ENCODE peak calls at places on chromosomes 12 and 14, in six cellular contexts. Z is K562, K is GM12878, G is HepG2, O is H1, Y is GM12891. X is an unnamed sample.
A peak's percentile ranks its signal among the peaks of the same experiment; 100 is the strongest.

GRCh38 chr12:28938056-28938455 is 211.0 kb upstream of the FAR2 start:
- DNase-seq in Z (no peak), K (no peak), G (no peak), O (no peak), Y (no peak), X (no peak)

GRCh38 chr12:115880238-115880637 is 397.3 kb downstream of the MED13L start:
- DNase-seq in Z (no peak), K (no peak), G (no peak), O (no peak), Y (no peak), X (no peak)

GRCh38 chr12:570949-571794 is 92.1 kb downstream of the NINJ2 start:
- DNase-seq in Z (peak; percentile 42), K (no peak), G (peak; percentile 58), O (peak; percentile 75), Y (no peak), X (no peak)

GRCh38 chr14:33508663-33509062 is 442.2 kb downstream of the EGLN3 start:
- DNase-seq in Z (no peak), K (no peak), G (no peak), O (no peak), Y (no peak), X (no peak)

GRCh38 chr12:92041742-92042141 is 103.9 kb downstream of the BTG1 start:
- DNase-seq in Z (no peak), K (no peak), G (no peak), O (no peak), Y (no peak), X (no peak)

GRCh38 chr14:63663428-63664142 is 21.9 kb upstream of the WDR89 start:
- DNase-seq in Z (no peak), K (no peak), G (peak; percentile 23), O (no peak), Y (no peak), X (no peak)

GRCh38 chr14:45559626-45560025 is 306.6 kb upstream of the MIS18BP1 start:
- DNase-seq in Z (no peak), K (no peak), G (no peak), O (no peak), Y (no peak), X (no peak)

GRCh38 chr14:29710015-29710414 is 217.6 kb downstream of the PRKD1 start:
- DNase-seq in Z (no peak), K (no peak), G (no peak), O (no peak), Y (no peak), X (no peak)

GRCh38 chr12:109053382-109054123 is 1.2 kb downstream of the USP30 start:
- DNase-seq in Z (peak; percentile 29), K (peak; percentile 28), G (peak; percentile 49), O (no peak), Y (peak; percentile 25), X (no peak)

GRCh38 chr12:122669397-122670070 is 33.6 kb downstream of the HCAR2 start:
- DNase-seq in Z (no peak), K (no peak), G (no peak), O (no peak), Y (no peak), X (no peak)

GRCh38 chr12:113582521-113583218 is 111.0 kb upstream of the LHX5 start:
- DNase-seq in Z (peak; percentile 91), K (no peak), G (no peak), O (no peak), Y (no peak), X (no peak)

GRCh38 chr12:45192041-45192695 is 23.7 kb upstream of the ANO6 start:
- DNase-seq in Z (peak; percentile 21), K (no peak), G (peak; percentile 94), O (no peak), Y (no peak), X (no peak)

GRCh38 chr12:103627189-103627855 is 40.2 kb downstream of the STAB2 start:
- DNase-seq in Z (no peak), K (no peak), G (no peak), O (no peak), Y (no peak), X (no peak)

GRCh38 chr14:52348796-52349195 is 34.7 kb downstream of the PTGER2 start:
- DNase-seq in Z (no peak), K (no peak), G (no peak), O (no peak), Y (no peak), X (no peak)

GRCh38 chr12:79934309-79935020 is 432 bp downstream of the PPP1R12A start:
- DNase-seq in Z (peak; percentile 52), K (no peak), G (peak; percentile 17), O (peak; percentile 79), Y (no peak), X (no peak)

GRCh38 chr12:81209001-81209400 is 131.1 kb downstream of the ACSS3 start:
- DNase-seq in Z (no peak), K (no peak), G (peak; percentile 49), O (no peak), Y (no peak), X (no peak)

GRCh38 chr14:51095854-51096823 is 1.2 kb upstream of the TRIM9 start:
- DNase-seq in Z (no peak), K (no peak), G (no peak), O (no peak), Y (no peak), X (no peak)

GRCh38 chr12:47942327-47943230 is 20.8 kb upstream of the TMEM106C start:
- DNase-seq in Z (peak; percentile 49), K (no peak), G (peak; percentile 6), O (peak; percentile 93), Y (no peak), X (peak; percentile 58)

GRCh38 chr14:74421997-74422396 is 4.0 kb downstream of the SYNDIG1L start:
- DNase-seq in Z (no peak), K (no peak), G (no peak), O (no peak), Y (no peak), X (no peak)

GRCh38 chr12:85733441-85733840 is 102.8 kb downstream of the RASSF9 start:
- DNase-seq in Z (no peak), K (no peak), G (no peak), O (no peak), Y (no peak), X (no peak)

GRCh38 chr12:50187084-50187900 is 20.1 kb upstream of the CERS5 start:
- DNase-seq in Z (no peak), K (peak; percentile 47), G (no peak), O (no peak), Y (no peak), X (no peak)

GRCh38 chr14:85122690-85123089 is 407.3 kb upstream of the FLRT2 start:
- DNase-seq in Z (no peak), K (no peak), G (no peak), O (no peak), Y (no peak), X (no peak)
- TF ChIP-seq POLR2A in Z (no peak), K (no peak), G (no peak), O (no peak), Y (no peak), X (no peak)

GRCh38 chr14:99387880-99388279 is 92.8 kb downstream of the SETD3 start:
- DNase-seq in Z (no peak), K (no peak), G (no peak), O (no peak), Y (no peak), X (no peak)
- TF ChIP-seq TAF1 in Z (no peak), K (no peak), G (no peak), O (no peak), Y (no peak), X (no peak)

GRCh38 chr14:24442240-24443052 is at the start of gene SDR39U1:
- DNase-seq in Z (peak; percentile 93), K (peak; percentile 99), G (peak; percentile 100), O (peak; percentile 91), Y (peak; percentile 91), X (peak; percentile 92)
- TF ChIP-seq POLR2A in Z (peak; percentile 90), K (peak; percentile 90), G (peak; percentile 98), O (peak; percentile 89), Y (peak; percentile 84), X (peak; percentile 92)

GRCh38 chr14:103130017-103130764 is 6.9 kb downstream of the TNFAIP2 start:
- DNase-seq in Z (no peak), K (no peak), G (no peak), O (no peak), Y (no peak), X (no peak)

GRCh38 chr14:103129301-103130016 is 6.2 kb downstream of the TNFAIP2 start:
- DNase-seq in Z (no peak), K (no peak), G (no peak), O (no peak), Y (no peak), X (no peak)

GRCh38 chr14:103127356-103127755 is 4.1 kb downstream of the TNFAIP2 start:
- DNase-seq in Z (no peak), K (no peak), G (no peak), O (peak; percentile 70), Y (no peak), X (no peak)

GRCh38 chr14:103127861-103128598 is 4.8 kb downstream of the TNFAIP2 start:
- DNase-seq in Z (no peak), K (no peak), G (no peak), O (no peak), Y (no peak), X (no peak)

GRCh38 chr14:103128631-103129300 is 5.5 kb downstream of the TNFAIP2 start:
- DNase-seq in Z (no peak), K (no peak), G (no peak), O (no peak), Y (no peak), X (no peak)
- TF ChIP-seq TAF1 in Z (no peak), K (no peak), G (no peak), O (no peak), Y (no peak), X (no peak)

DNA sequence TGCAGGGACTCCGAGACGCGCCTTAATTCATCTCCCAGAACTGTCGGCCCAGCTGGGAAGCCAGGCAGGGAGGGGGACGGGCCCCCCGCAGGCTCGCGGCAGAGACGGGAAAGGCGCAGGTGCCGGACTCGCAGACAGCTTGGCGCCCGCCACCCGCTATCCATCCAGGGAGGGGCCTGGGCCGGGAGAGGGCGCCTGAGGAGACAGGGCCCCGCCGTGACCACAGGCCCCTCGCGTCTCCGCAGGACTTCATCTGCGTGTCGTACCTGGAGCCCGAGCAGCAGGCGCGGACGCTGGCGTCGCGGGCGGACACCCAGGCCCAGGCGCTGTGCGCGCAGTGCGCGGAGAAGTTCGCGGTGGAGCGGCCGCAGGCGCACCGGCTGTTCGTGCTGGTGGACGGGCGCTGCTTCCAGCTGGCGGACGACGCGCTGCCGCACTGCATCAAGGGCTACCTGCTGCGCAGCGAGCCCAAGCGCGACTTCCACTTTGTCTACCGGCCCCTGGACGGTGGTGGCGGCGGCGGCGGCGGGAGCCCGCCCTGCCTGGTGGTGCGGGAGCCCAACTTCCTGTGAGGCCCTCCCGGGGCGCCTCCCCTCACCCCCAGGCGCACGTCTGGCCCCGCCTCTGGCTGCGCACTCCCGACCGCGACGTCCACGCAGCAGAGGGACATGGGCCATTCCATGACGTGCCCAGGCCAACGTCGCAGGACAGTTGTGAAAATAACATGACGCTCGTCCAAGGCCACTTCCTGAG is 60.6 kb downstream of the LGMN start:
- DNase-seq in Z (no peak), K (no peak), G (no peak), O (peak; percentile 63), Y (no peak), X (no peak)
- TF ChIP-seq POLR2A in Z (no peak), K (no peak), G (no peak), O (no peak), Y (no peak), X (no peak)

DNA sequence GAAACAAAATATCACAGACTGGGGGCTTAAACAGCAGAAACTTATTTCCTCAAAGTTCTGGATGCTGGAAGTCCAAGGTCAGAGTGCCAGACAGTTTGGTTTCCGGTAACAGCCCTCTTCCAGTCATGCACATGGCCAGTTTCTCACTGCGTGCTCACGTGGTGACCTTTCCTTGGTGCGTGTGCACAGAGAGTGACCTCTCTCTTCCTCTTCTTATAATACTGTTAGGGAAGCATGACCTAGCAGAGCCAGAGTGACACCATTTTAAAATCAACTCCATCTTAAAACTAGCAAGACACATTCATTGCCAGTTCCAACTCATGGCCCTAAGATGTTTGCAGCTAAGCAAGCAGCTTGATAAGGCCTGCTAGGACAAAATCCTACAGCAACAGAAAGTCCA is 221.5 kb upstream of the DAAM1 start:
- DNase-seq in Z (no peak), K (no peak), G (no peak), O (no peak), Y (no peak), X (no peak)
- TF ChIP-seq TAF1 in Z (no peak), K (no peak), G (no peak), O (no peak), Y (no peak), X (no peak)

X was measured in GM12892.